ENCODE peak calls at places on chromosomes 4 and X, in six cellular contexts. R, B, A, G, T and P are unnamed samples.

GRCh38 chr4:156634612-156635011 is 337.0 kb downstream of the PDGFC start:
- DNase-seq in R (no peak), G (no peak), T (no peak), B (no peak), A (no peak), P (no peak)

GRCh38 chr4:139465922-139466321 is 12.0 kb downstream of the RAB33B start:
- DNase-seq in T (no peak), G (no peak), R (no peak), B (no peak), A (no peak), P (no peak)

GRCh38 chrX:122270809-122271494 is 913.1 kb upstream of the GRIA3 start:
- DNase-seq in G (no peak), R (no peak), T (no peak), B (no peak), A (no peak), P (no peak)

GRCh38 chr4:147312376-147313046 is 168.4 kb upstream of the EDNRA start:
- DNase-seq in A (no peak), T (no peak), R (no peak), B (no peak), G (no peak), P (no peak)

GRCh38 chrX:1824855-1825254 is 210.0 kb downstream of the ASMT start:
- DNase-seq in R (no peak), B (no peak), T (no peak), A (no peak), G (no peak), P (no peak)

GRCh38 chrX:28133763-28134162 is 152.5 kb upstream of the DCAF8L1 start:
- DNase-seq in G (no peak), T (no peak), A (no peak), R (no peak), B (no peak), P (no peak)

GRCh38 chrX:153587342-153587741 is 11.6 kb downstream of the CCNQ start:
- DNase-seq in R (no peak), B (no peak), G (no peak), T (no peak), A (no peak), P (no peak)

GRCh38 chr4:1614049-1614448 is 70.1 kb downstream of the FAM53A start:
- DNase-seq in G (no peak), A (no peak), T (no peak), R (no peak), B (no peak), P (no peak)

GRCh38 chrX:24513416-24513815 is 48.3 kb downstream of the PDK3 start:
- DNase-seq in A (no peak), B (no peak), G (no peak), R (no peak), T (peak; percentile 63), P (no peak)

GRCh38 chrX:133965321-133965720 is 20.1 kb downstream of the GPC3 start:
- DNase-seq in A (no peak), T (no peak), G (no peak), B (no peak), R (no peak), P (no peak)

GRCh38 chr4:187069398-187069797 is 345.7 kb upstream of the FAT1 start:
- DNase-seq in A (no peak), G (no peak), R (no peak), B (no peak), T (no peak), P (no peak)

GRCh38 chr4:69032847-69033638 is 63.2 kb upstream of the UGT2B7 start:
- DNase-seq in R (no peak), G (no peak), B (peak; percentile 72), T (no peak), A (no peak), P (no peak)

GRCh38 chr4:128682942-128683666 is 126.4 kb upstream of the JADE1 start:
- DNase-seq in G (no peak), A (no peak), R (peak; percentile 57), T (no peak), B (no peak), P (no peak)

DNA sequence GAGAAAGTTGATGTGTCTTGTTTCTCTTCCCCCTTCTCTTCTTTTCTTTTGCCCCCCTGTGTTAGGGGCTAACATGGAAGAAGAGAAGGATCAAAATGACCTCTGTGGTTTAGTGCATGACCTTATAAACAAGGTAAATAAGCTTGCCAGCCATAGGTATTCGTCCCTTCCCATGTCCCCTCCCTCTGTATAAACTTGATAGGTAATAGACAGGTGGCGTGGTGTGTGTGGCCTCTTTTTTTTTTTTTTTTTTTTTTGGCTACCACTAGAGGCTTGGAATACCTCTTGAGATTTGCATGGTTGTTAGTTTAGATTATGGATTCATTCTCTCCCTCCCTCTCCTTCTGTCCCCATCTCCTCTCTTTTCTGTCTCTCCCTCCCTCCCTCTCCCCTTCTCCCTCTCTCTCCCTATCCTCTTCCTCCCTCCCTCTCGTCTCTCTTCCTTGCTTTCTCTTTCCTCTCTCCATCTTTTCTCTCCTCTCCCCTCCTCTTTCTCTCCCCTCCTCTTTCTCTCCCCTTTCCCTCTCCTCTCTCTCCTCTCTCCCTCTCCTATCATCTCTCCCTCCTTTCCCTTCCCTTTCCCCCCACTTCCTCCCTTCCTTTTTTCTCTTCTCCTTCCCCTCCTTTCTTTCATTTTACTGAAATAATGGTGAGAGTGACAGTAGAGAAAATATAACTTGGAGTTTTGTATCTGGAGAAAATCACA is 134.4 kb downstream of the AFF1 start:
- DNase-seq in A (no peak), R (no peak), G (no peak), B (no peak), T (no peak), P (no peak)
- TF ChIP-seq TAF1 in A (no peak), R (no peak), G (no peak), B (no peak), T (no peak), P (no peak)

GRCh38 chr4:23888421-23889319 is 1.2 kb downstream of the PPARGC1A start:
- DNase-seq in R (no peak), B (peak; percentile 18), T (no peak), A (no peak), G (no peak), P (no peak)

GRCh38 chr4:23887989-23888388 is 1.9 kb downstream of the PPARGC1A start:
- DNase-seq in T (no peak), B (no peak), R (no peak), A (no peak), G (no peak), P (no peak)

GRCh38 chr4:23885943-23886590 is 3.8 kb downstream of the PPARGC1A start:
- DNase-seq in G (no peak), B (no peak), R (no peak), T (no peak), A (no peak), P (no peak)

GRCh38 chr4:23889368-23889767 is 479 bp downstream of the PPARGC1A start:
- DNase-seq in A (no peak), T (no peak), G (no peak), R (no peak), B (no peak), P (no peak)

GRCh38 chr4:23887173-23887572 is 2.7 kb downstream of the PPARGC1A start:
- DNase-seq in A (no peak), G (no peak), B (no peak), R (no peak), T (no peak), P (no peak)
- TF ChIP-seq POLR2A in A (no peak), G (no peak), B (no peak), R (no peak), T (no peak), P (no peak)

DNA sequence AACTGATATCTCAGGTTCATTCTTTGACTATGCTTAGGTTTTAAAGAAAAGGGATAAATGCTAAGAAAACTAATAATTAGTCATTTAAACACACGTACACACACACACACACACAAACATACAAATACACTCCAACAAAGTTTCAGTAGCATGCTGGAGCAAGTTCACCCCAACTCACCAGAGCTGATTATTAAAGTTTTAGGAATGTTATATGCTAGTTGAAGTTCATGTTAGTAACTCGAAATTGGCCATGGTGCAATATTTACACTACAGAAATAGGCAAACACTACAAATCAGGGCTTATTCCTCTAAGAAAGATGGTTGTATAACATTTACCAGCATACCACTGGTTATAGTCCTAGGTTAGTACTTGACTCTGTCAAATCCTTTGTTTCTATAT is 384.0 kb upstream of the DIPK2B start:
- DNase-seq in B (peak; percentile 2), R (no peak), G (no peak), T (no peak), A (no peak), P (no peak)
- TF ChIP-seq TAF1 in B (no peak), R (no peak), G (no peak), T (no peak), A (no peak), P (no peak)

GRCh38 chr4:54658321-54659093 is 750 bp downstream of the KIT start:
- DNase-seq in A (peak; percentile 35), T (no peak), G (peak; percentile 76), B (peak; percentile 14), R (no peak), P (peak; percentile 25)
- TF ChIP-seq POLR2A in A (no peak), T (no peak), G (no peak), B (no peak), R (no peak), P (no peak)

DNA sequence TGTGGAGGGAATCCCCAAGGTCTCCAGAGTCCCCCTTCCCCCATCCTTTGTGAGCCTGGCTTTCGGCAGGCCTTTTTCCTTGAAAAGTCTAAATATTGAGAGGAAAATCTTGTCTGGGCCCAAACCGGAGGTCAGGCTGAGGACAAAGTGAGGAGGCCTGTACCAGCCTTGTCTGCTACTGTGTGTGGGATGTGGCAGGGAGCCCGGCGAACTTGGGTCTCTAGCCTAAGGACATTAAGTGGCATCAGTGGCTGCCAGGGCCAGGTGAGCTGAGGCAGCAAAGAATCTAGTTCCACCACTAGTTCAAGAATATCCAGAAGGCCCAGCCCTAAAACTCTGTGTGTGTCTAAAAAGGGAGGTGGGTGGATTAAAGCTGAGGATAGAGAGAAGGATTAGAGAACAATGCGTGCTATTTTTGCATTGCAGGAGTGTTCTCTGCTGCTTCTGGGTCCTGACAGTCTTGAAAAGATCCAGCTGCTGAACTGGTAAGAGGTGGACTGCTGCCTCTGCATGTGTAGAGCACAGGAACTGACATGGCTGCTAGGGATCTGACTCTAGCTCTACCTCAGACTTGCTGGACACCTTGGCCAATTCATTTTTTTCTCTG is 1.2 kb upstream of the AMER1 start:
- DNase-seq in G (no peak), R (no peak), T (no peak), B (no peak), A (no peak), P (no peak)
- TF ChIP-seq TAF1 in G (no peak), R (no peak), T (no peak), B (no peak), A (no peak), P (no peak)